ENCODE peak calls at places on chromosome 21, in eight cellular contexts. One of them, this sample, is unnamed.

GRCh38 chr21:15841856-15842564 is 112.2 kb downstream of the USP25 start:
- DNase-seq in RWPE1: peak; percentile 8
- DNase-seq in heart left ventricle: no peak
- DNase-seq in uterus: no peak
- DNase-seq in cardiac muscle cell: no peak
- DNase-seq in left ventricle myocardium inferior: no peak
- DNase-seq in testis: no peak
- DNase-seq in sigmoid colon: no peak
- DNase-seq in this sample: no peak

GRCh38 chr21:36156815-36157670 is at the start of gene DOP1B:
- DNase-seq in heart left ventricle: peak; percentile 64
- DNase-seq in uterus: no peak
- DNase-seq in testis: peak; percentile 34
- DNase-seq in left ventricle myocardium inferior: peak; percentile 21
- DNase-seq in cardiac muscle cell: no peak
- DNase-seq in RWPE1: no peak
- DNase-seq in sigmoid colon: no peak
- DNase-seq in this sample: peak; percentile 67

GRCh38 chr21:35179990-35180557 is 131.0 kb upstream of the RUNX1 start:
- DNase-seq in testis: no peak
- DNase-seq in left ventricle myocardium inferior: no peak
- DNase-seq in heart left ventricle: no peak
- DNase-seq in cardiac muscle cell: no peak
- DNase-seq in RWPE1: peak; percentile 47
- DNase-seq in sigmoid colon: no peak
- DNase-seq in uterus: no peak
- DNase-seq in this sample: no peak

GRCh38 chr21:34640858-34641257 is 25.9 kb upstream of the RCAN1 start:
- DNase-seq in left ventricle myocardium inferior: no peak
- DNase-seq in cardiac muscle cell: no peak
- DNase-seq in RWPE1: peak; percentile 13
- DNase-seq in sigmoid colon: no peak
- DNase-seq in heart left ventricle: no peak
- DNase-seq in testis: no peak
- DNase-seq in uterus: no peak
- DNase-seq in this sample: no peak

GRCh38 chr21:15421521-15421920 is 308.3 kb upstream of the USP25 start:
- DNase-seq in RWPE1: peak; percentile 9
- DNase-seq in left ventricle myocardium inferior: no peak
- DNase-seq in sigmoid colon: no peak
- DNase-seq in uterus: no peak
- DNase-seq in testis: no peak
- DNase-seq in heart left ventricle: no peak
- DNase-seq in cardiac muscle cell: no peak
- DNase-seq in this sample: no peak

GRCh38 chr21:33205476-33205875 is 24.3 kb upstream of the IFNAR2 start:
- DNase-seq in sigmoid colon: no peak
- DNase-seq in RWPE1: no peak
- DNase-seq in heart left ventricle: no peak
- DNase-seq in testis: no peak
- DNase-seq in left ventricle myocardium inferior: no peak
- DNase-seq in cardiac muscle cell: no peak
- DNase-seq in uterus: no peak
- DNase-seq in this sample: no peak

GRCh38 chr21:34797926-34798595 is 129.3 kb downstream of the CLIC6 start:
- DNase-seq in left ventricle myocardium inferior: no peak
- DNase-seq in testis: no peak
- DNase-seq in uterus: no peak
- DNase-seq in RWPE1: no peak
- DNase-seq in sigmoid colon: no peak
- DNase-seq in cardiac muscle cell: no peak
- DNase-seq in heart left ventricle: no peak
- DNase-seq in this sample: no peak

GRCh38 chr21:28884481-28884880 is 108.2 kb downstream of the LTN1 start:
- DNase-seq in cardiac muscle cell: no peak
- DNase-seq in uterus: no peak
- DNase-seq in left ventricle myocardium inferior: no peak
- DNase-seq in RWPE1: no peak
- DNase-seq in sigmoid colon: no peak
- DNase-seq in heart left ventricle: no peak
- DNase-seq in testis: no peak
- DNase-seq in this sample: no peak

GRCh38 chr21:33541105-33541711 is 709 bp downstream of the GART start:
- DNase-seq in uterus: no peak
- DNase-seq in testis: no peak
- DNase-seq in cardiac muscle cell: no peak
- DNase-seq in sigmoid colon: no peak
- DNase-seq in heart left ventricle: no peak
- DNase-seq in left ventricle myocardium inferior: no peak
- DNase-seq in RWPE1: no peak
- DNase-seq in this sample: no peak

GRCh38 chr21:17501107-17502006 is 11.5 kb upstream of the CXADR start:
- DNase-seq in cardiac muscle cell: no peak
- DNase-seq in left ventricle myocardium inferior: no peak
- DNase-seq in uterus: no peak
- DNase-seq in RWPE1: no peak
- DNase-seq in heart left ventricle: no peak
- DNase-seq in testis: no peak
- DNase-seq in sigmoid colon: no peak
- DNase-seq in this sample: no peak

GRCh38 chr21:31334648-31335121 is 9.4 kb downstream of the TIAM1 start:
- DNase-seq in left ventricle myocardium inferior: no peak
- DNase-seq in cardiac muscle cell: no peak
- DNase-seq in sigmoid colon: no peak
- DNase-seq in uterus: no peak
- DNase-seq in heart left ventricle: no peak
- DNase-seq in testis: no peak
- DNase-seq in RWPE1: no peak
- DNase-seq in this sample: no peak

GRCh38 chr21:35849131-35849530 is 211.2 kb downstream of the SETD4 start:
- DNase-seq in left ventricle myocardium inferior: no peak
- DNase-seq in testis: peak; percentile 47
- DNase-seq in uterus: no peak
- DNase-seq in sigmoid colon: no peak
- DNase-seq in heart left ventricle: no peak
- DNase-seq in cardiac muscle cell: no peak
- DNase-seq in RWPE1: no peak
- DNase-seq in this sample: no peak

GRCh38 chr21:19523066-19523465 is 1119.5 kb upstream of the TMPRSS15 start:
- DNase-seq in heart left ventricle: no peak
- DNase-seq in sigmoid colon: no peak
- DNase-seq in testis: no peak
- DNase-seq in RWPE1: no peak
- DNase-seq in cardiac muscle cell: no peak
- DNase-seq in uterus: no peak
- DNase-seq in left ventricle myocardium inferior: no peak
- DNase-seq in this sample: no peak

GRCh38 chr21:34852438-34852837 is 183.6 kb downstream of the CLIC6 start:
- DNase-seq in cardiac muscle cell: no peak
- DNase-seq in RWPE1: no peak
- DNase-seq in uterus: no peak
- DNase-seq in sigmoid colon: no peak
- DNase-seq in left ventricle myocardium inferior: no peak
- DNase-seq in testis: no peak
- DNase-seq in heart left ventricle: no peak
- DNase-seq in this sample: no peak

GRCh38 chr21:20971296-20971921 is 26.8 kb upstream of the NCAM2 start:
- DNase-seq in heart left ventricle: no peak
- DNase-seq in RWPE1: peak; percentile 40
- DNase-seq in cardiac muscle cell: peak; percentile 73
- DNase-seq in left ventricle myocardium inferior: peak; percentile 33
- DNase-seq in uterus: no peak
- DNase-seq in testis: peak; percentile 78
- DNase-seq in sigmoid colon: peak; percentile 66
- DNase-seq in this sample: peak; percentile 23

GRCh38 chr21:34086887-34087306 is 13.5 kb downstream of the MRPS6 start:
- DNase-seq in uterus: no peak
- DNase-seq in testis: no peak
- DNase-seq in left ventricle myocardium inferior: no peak
- DNase-seq in heart left ventricle: peak; percentile 36
- DNase-seq in RWPE1: no peak
- DNase-seq in cardiac muscle cell: peak; percentile 46
- DNase-seq in sigmoid colon: no peak
- DNase-seq in this sample: no peak

GRCh38 chr21:16079830-16080229 is 350.0 kb downstream of the USP25 start:
- DNase-seq in cardiac muscle cell: no peak
- DNase-seq in uterus: no peak
- DNase-seq in sigmoid colon: no peak
- DNase-seq in heart left ventricle: no peak
- DNase-seq in RWPE1: no peak
- DNase-seq in testis: no peak
- DNase-seq in left ventricle myocardium inferior: no peak
- DNase-seq in this sample: no peak

GRCh38 chr21:36966846-36967657 is 583 bp upstream of the HLCS start:
- DNase-seq in sigmoid colon: no peak
- DNase-seq in RWPE1: no peak
- DNase-seq in testis: peak; percentile 36
- DNase-seq in uterus: no peak
- DNase-seq in heart left ventricle: peak; percentile 43
- DNase-seq in cardiac muscle cell: no peak
- DNase-seq in left ventricle myocardium inferior: no peak
- DNase-seq in this sample: no peak

DNA sequence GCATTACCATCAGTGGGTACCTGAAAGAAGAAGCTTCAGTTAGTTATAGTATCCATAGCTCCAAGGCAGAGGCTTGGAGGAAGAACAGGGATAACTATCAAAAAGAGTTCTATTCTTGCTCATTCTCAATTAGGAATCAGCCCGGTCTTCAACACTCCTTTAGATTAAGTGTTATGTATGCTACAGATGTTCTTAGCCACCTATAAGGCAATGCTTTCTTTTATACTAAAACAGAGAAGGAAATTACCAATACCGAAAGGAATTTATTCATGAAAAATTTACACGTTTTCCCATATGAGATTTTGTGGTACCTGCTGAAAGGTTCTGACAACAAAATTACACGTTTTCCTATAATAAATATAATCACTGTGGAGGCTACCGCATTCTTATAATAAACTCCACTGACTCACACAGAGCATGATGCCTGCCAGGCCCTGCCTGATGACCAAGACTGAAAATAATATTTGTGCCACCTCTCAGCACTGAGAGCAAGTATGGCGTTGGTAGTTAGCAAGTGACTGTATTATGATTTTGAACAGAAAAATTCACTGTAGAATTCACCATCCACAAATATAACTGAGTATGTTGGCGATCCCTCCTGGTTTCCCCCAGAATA is 58.3 kb downstream of the APP start:
- DNase-seq in sigmoid colon: no peak
- DNase-seq in left ventricle myocardium inferior: no peak
- DNase-seq in uterus: no peak
- DNase-seq in testis: no peak
- DNase-seq in cardiac muscle cell: no peak
- DNase-seq in RWPE1: no peak
- DNase-seq in heart left ventricle: peak; percentile 41
- DNase-seq in this sample: no peak
- H3K27ac ChIP-seq in sigmoid colon: peak overlapping the region; percentile 46
- H3K27ac ChIP-seq in left ventricle myocardium inferior: peak overlapping the region; percentile 33
- H3K27ac ChIP-seq in uterus: no peak overlapping the region
- H3K27ac ChIP-seq in testis: no peak overlapping the region
- H3K27ac ChIP-seq in cardiac muscle cell: no peak overlapping the region
- H3K27ac ChIP-seq in RWPE1: no peak overlapping the region
- H3K27ac ChIP-seq in heart left ventricle: peak overlapping the region; percentile 51
- H3K27ac ChIP-seq in this sample: no peak overlapping the region

DNA sequence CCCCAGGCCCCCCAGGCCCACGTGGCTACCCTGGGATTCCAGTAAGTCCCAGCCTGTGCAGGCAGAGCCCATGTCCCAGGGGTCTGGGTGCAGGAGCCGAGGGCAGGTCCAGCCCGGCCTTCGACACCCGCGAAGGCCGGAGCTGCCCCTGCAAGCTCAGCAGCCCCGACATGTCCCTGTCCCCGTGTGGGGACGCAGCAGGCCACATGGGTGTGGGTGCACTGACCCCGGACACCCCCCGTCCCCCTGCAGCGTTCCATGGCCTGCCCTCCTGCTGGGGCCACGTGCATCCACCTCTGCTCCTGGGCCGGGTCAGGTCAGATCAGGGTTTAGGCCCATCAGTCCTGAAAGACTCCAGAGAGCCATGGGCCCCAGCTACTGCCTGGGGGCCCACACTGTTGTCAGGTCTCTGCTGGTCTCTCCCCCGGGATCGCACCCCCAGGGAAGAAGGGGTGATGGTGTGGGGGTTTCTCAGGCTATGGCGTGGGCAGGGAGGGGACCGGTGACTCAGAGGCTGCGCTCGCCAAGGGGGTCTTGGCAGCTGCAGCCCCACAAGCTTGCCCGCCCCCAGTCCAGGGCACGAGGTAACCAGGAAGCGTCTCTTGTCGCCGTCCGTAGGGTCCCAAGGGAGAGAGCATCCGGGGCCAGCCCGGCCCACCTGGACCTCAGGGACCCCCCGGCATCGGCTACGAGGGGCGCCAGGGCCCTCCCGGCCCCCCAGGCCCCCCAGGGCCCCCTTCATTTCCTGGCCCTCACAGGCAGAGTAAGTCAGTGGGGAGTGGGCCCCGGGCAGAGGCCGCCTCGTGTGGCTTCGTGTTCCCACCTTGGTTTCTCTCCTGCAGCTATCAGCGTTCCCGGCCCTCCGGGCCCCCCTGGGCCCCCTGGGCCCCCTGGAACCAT is 37.5 kb downstream of the SLC19A1 start:
- DNase-seq in cardiac muscle cell: no peak
- DNase-seq in uterus: peak; percentile 13
- DNase-seq in RWPE1: no peak
- DNase-seq in testis: no peak
- DNase-seq in heart left ventricle: peak; percentile 24
- DNase-seq in left ventricle myocardium inferior: peak; percentile 14
- DNase-seq in sigmoid colon: peak; percentile 60
- DNase-seq in this sample: no peak
- H3K27ac ChIP-seq in cardiac muscle cell: no peak overlapping the region
- H3K27ac ChIP-seq in uterus: no peak overlapping the region
- H3K27ac ChIP-seq in RWPE1: no peak overlapping the region
- H3K27ac ChIP-seq in testis: no peak overlapping the region
- H3K27ac ChIP-seq in heart left ventricle: no peak overlapping the region
- H3K27ac ChIP-seq in left ventricle myocardium inferior: no peak overlapping the region
- H3K27ac ChIP-seq in sigmoid colon: no peak overlapping the region
- H3K27ac ChIP-seq in this sample: no peak overlapping the region

GRCh38 chr21:42721341-42721824 is 68.0 kb downstream of the PDE9A start:
- DNase-seq in heart left ventricle: peak; percentile 39
- DNase-seq in left ventricle myocardium inferior: no peak
- DNase-seq in cardiac muscle cell: no peak
- DNase-seq in sigmoid colon: peak; percentile 85
- DNase-seq in uterus: peak; percentile 55
- DNase-seq in RWPE1: no peak
- DNase-seq in testis: no peak
- DNase-seq in this sample: peak; percentile 72
- H3K27ac ChIP-seq in heart left ventricle: no peak overlapping the region
- H3K27ac ChIP-seq in left ventricle myocardium inferior: peak overlapping the region; percentile 84
- H3K27ac ChIP-seq in cardiac muscle cell: no peak overlapping the region
- H3K27ac ChIP-seq in sigmoid colon: peak overlapping the region; percentile 70
- H3K27ac ChIP-seq in uterus: peak overlapping the region; percentile 11
- H3K27ac ChIP-seq in RWPE1: no peak overlapping the region
- H3K27ac ChIP-seq in testis: no peak overlapping the region
- H3K27ac ChIP-seq in this sample: peak overlapping the region; percentile 85

DNA sequence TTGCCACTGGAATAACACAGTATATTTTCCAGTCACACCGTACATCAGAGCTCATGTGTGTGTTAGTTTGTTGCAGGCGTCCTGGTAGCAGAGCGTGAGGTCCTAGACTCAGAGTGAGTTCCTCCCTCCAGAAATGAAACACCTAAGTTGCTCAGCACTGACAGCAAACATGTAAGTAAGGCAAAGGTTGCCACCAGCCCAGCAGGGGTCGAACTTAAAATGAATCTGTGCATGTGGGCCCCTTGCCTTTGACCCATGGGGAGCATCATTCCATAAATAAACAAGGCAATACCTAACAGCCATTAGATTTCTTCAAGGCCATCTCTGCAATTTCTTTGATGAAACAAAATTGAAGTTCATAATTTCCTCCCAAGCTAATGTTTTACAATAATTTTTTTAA is 125.3 kb upstream of the ERG start:
- DNase-seq in cardiac muscle cell: peak; percentile 25
- DNase-seq in uterus: no peak
- DNase-seq in heart left ventricle: no peak
- DNase-seq in testis: no peak
- DNase-seq in left ventricle myocardium inferior: no peak
- DNase-seq in sigmoid colon: no peak
- DNase-seq in RWPE1: no peak
- DNase-seq in this sample: no peak
- H3K27ac ChIP-seq in cardiac muscle cell: no peak overlapping the region
- H3K27ac ChIP-seq in uterus: no peak overlapping the region
- H3K27ac ChIP-seq in heart left ventricle: no peak overlapping the region
- H3K27ac ChIP-seq in testis: no peak overlapping the region
- H3K27ac ChIP-seq in left ventricle myocardium inferior: no peak overlapping the region
- H3K27ac ChIP-seq in sigmoid colon: no peak overlapping the region
- H3K27ac ChIP-seq in RWPE1: no peak overlapping the region
- H3K27ac ChIP-seq in this sample: no peak overlapping the region